ENCODE peak calls at places on chromosomes 16 and 17, in six cellular contexts. R is right lobe of liver; D is CD4-positive, alpha-beta memory T cell; P is Peyer's patch; Q is cardiac muscle cell; H is adipocyte. L is an unnamed sample. For H3K36me3, the result is how much of the 10 kb centered on the place peaks cover.

GRCh38 chr17:75031972-75032895 is 14.5 kb downstream of the ATP5PD start:
- DNase-seq in R (peak), D (peak), P (peak), Q (peak), H (peak), L (peak)

GRCh38 chr17:42904110-42904469 is 3.5 kb downstream of the G6PC1 start:
- DNase-seq in R (peak), D (no peak), P (no peak), Q (no peak), H (no peak), L (no peak)

GRCh38 chr17:17191346-17191792 is 14.8 kb downstream of the PLD6 start:
- DNase-seq in R (no peak), D (no peak), P (no peak), Q (peak), H (peak), L (no peak)

GRCh38 chr17:21375757-21376584 is at the start of gene KCNJ12:
- DNase-seq in R (no peak), D (no peak), P (no peak), Q (peak), H (peak), L (no peak)

GRCh38 chr17:18987230-18987610 is 17.3 kb downstream of the FAM83G start:
- DNase-seq in R (no peak), D (no peak), P (no peak), Q (no peak), H (no peak), L (no peak)

GRCh38 chr16:1184156-1184868 is 31.4 kb downstream of the CACNA1H start:
- DNase-seq in R (no peak), D (no peak), P (no peak), Q (no peak), H (no peak), L (no peak)

GRCh38 chr17:36149296-36149820 is 27.1 kb downstream of the TBC1D3B start:
- DNase-seq in R (no peak), D (no peak), P (no peak), Q (peak), H (peak), L (no peak)

GRCh38 chr16:88116121-88116900 is 165.1 kb downstream of the BANP start:
- DNase-seq in R (no peak), D (no peak), P (no peak), Q (peak), H (no peak), L (no peak)

GRCh38 chr16:89241187-89242003 is 23.9 kb downstream of the ZNF778 start:
- DNase-seq in R (peak), D (peak), P (peak), Q (peak), H (peak), L (peak)

GRCh38 chr17:8482546-8482945 is 46.9 kb downstream of the NDEL1 start:
- DNase-seq in R (no peak), D (no peak), P (no peak), Q (no peak), H (no peak), L (no peak)
- H3K36me3 ChIP-seq in R (under half), D (under half), P (under half), Q (half or more), H (under half), L (half or more)

GRCh38 chr16:3744018-3744417 is 26.7 kb upstream of the TRAP1 start:
- DNase-seq in R (no peak), D (no peak), P (no peak), Q (no peak), H (no peak), L (no peak)
- H3K36me3 ChIP-seq in R (half or more), D (half or more), P (under half), Q (half or more), H (half or more), L (half or more)

GRCh38 chr16:23611936-23612335 is 15.8 kb upstream of the NDUFAB1 start:
- DNase-seq in R (no peak), D (no peak), P (no peak), Q (no peak), H (no peak), L (no peak)

GRCh38 chr16:23607740-23608139 is 11.6 kb upstream of the NDUFAB1 start:
- DNase-seq in R (no peak), D (no peak), P (no peak), Q (peak), H (peak), L (no peak)

GRCh38 chr16:23609929-23610328 is 13.8 kb upstream of the NDUFAB1 start:
- DNase-seq in R (no peak), D (no peak), P (no peak), Q (no peak), H (no peak), L (no peak)

GRCh38 chr16:23608194-23608593 is 12.1 kb upstream of the NDUFAB1 start:
- DNase-seq in R (no peak), D (no peak), P (no peak), Q (peak), H (peak), L (no peak)
- H3K36me3 ChIP-seq in R (under half), D (under half), P (under half), Q (under half), H (half or more), L (half or more)

GRCh38 chr16:11131706-11132105 is 124.3 kb downstream of the SOCS1 start:
- DNase-seq in R (no peak), D (no peak), P (no peak), Q (no peak), H (no peak), L (no peak)

GRCh38 chr16:11135167-11135973 is 120.6 kb downstream of the SOCS1 start:
- DNase-seq in R (no peak), D (no peak), P (no peak), Q (peak), H (peak), L (no peak)

GRCh38 chr16:11134722-11135121 is 121.3 kb downstream of the SOCS1 start:
- DNase-seq in R (no peak), D (no peak), P (no peak), Q (no peak), H (peak), L (no peak)

GRCh38 chr16:11130978-11131665 is 124.9 kb downstream of the SOCS1 start:
- DNase-seq in R (no peak), D (no peak), P (no peak), Q (no peak), H (no peak), L (no peak)

DNA sequence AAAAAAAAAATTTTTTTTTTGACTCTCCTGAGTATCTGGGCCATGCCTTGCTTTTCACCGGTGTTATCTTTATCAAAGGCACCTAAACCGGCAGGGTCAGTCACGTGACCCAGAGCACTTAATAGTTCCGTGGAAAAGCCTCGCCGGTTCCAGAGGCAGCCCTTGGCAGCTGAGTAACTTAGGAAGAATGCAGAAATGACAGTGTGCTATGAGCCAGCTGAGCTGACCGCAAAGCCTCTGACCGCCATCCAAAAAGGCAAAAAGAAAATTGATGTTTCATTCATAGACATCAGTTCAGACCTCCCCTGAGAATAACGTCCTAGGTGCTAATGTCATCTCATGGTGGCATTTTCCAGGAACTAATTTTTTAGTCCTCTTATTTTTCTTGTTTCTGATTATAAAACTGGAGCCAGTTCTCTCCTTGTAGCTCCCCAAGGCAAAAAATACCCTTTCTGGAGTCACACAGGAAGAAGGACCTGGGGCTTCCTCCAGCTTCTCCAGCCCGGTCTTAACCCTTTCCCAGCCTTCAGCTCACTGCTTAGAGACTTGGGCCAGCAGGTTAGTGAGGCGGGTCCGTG is 122.6 kb downstream of the SOCS1 start:
- DNase-seq in R (peak), D (no peak), P (peak), Q (peak), H (peak), L (peak)
- H3K36me3 ChIP-seq in R (under half), D (under half), P (under half), Q (under half), H (under half), L (under half)

DNA sequence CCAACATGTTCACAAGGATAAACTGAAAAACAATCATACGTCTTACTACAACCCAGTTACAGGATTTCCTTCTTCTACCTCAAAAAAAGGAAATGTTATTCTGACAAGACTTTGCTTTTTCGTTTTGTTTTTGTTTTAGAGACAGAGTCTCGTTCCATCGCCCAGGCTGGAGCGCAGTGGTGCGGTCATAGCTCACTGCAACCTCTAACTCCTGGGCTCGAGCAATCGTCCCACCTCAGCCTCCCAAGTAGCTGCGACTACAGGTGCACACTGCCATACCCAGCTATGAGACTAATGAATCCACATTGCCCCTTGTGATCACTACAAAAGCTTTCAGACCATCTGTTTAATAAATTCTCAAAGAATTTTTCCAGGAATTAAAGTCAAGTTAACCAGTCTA is 8.8 kb upstream of the TRIM37 start:
- DNase-seq in R (no peak), D (no peak), P (no peak), Q (no peak), H (no peak), L (no peak)
- H3K36me3 ChIP-seq in R (under half), D (under half), P (under half), Q (under half), H (under half), L (under half)

GRCh38 chr17:81259058-81259605 is 20.0 kb downstream of the NDUFAF8 start:
- DNase-seq in R (no peak), D (no peak), P (no peak), Q (no peak), H (no peak), L (no peak)
- H3K36me3 ChIP-seq in R (half or more), D (under half), P (under half), Q (under half), H (half or more), L (half or more)

L was measured in lower lobe of right lung.